ENCODE peak calls at places on chromosome 5, in nine cellular contexts. B is neural crest cell, G is heart right ventricle, I is AG04449, Q is cardiac fibroblast, J is glutamatergic neuron, R is right lobe of liver, M is neural progenitor cell, W is GM13977. T is an unnamed sample.

GRCh38 chr5:171953860-171954701 is 52.4 kb downstream of the FBXW11 start:
- DNase-seq in B (no peak), G (no peak), I (peak; percentile 38), Q (peak; percentile 35), J (no peak), R (no peak), M (no peak), W (no peak), T (no peak)

GRCh38 chr5:128062172-128062746 is 21.3 kb upstream of the SLC12A2 start:
- DNase-seq in B (no peak), G (no peak), I (peak; percentile 53), Q (peak; percentile 38), J (no peak), R (no peak), M (no peak), W (no peak), T (peak; percentile 65)

GRCh38 chr5:78958672-78959410 is 26.3 kb downstream of the ARSB start:
- DNase-seq in B (no peak), G (no peak), I (no peak), Q (no peak), J (no peak), R (no peak), M (peak; percentile 9), W (no peak), T (no peak)

GRCh38 chr5:169647566-169647965 is 10.5 kb downstream of the DOCK2 start:
- DNase-seq in B (no peak), G (no peak), I (no peak), Q (no peak), J (no peak), R (no peak), M (no peak), W (no peak), T (no peak)

GRCh38 chr5:56625577-56625976 is 189.8 kb upstream of the MAP3K1 start:
- DNase-seq in B (no peak), G (no peak), I (peak; percentile 98), Q (peak; percentile 93), J (no peak), R (no peak), M (no peak), W (no peak), T (peak; percentile 37)

GRCh38 chr5:124806026-124806856 is 59.8 kb upstream of the ZNF608 start:
- DNase-seq in B (peak; percentile 45), G (peak; percentile 84), I (peak; percentile 24), Q (peak; percentile 90), J (peak; percentile 48), R (peak; percentile 83), M (peak; percentile 64), W (no peak), T (no peak)

GRCh38 chr5:1514027-1514818 is 9.5 kb downstream of the LPCAT1 start:
- DNase-seq in B (no peak), G (no peak), I (no peak), Q (no peak), J (peak; percentile 21), R (peak; percentile 19), M (peak; percentile 7), W (no peak), T (no peak)

GRCh38 chr5:91225848-91226686 is 157.1 kb downstream of the ARRDC3 start:
- DNase-seq in B (no peak), G (no peak), I (no peak), Q (no peak), J (no peak), R (peak; percentile 47), M (peak; percentile 61), W (peak; percentile 32), T (no peak)

GRCh38 chr5:9380108-9380507 is 165.8 kb downstream of the SEMA5A start:
- DNase-seq in B (no peak), G (no peak), I (no peak), Q (no peak), J (no peak), R (no peak), M (no peak), W (no peak), T (no peak)

GRCh38 chr5:174096619-174097018 is 51.1 kb downstream of the NSG2 start:
- DNase-seq in B (no peak), G (no peak), I (no peak), Q (no peak), J (no peak), R (no peak), M (no peak), W (no peak), T (no peak)

GRCh38 chr5:163497315-163497714 is 8.1 kb upstream of the MAT2B start:
- DNase-seq in B (no peak), G (no peak), I (no peak), Q (no peak), J (no peak), R (no peak), M (no peak), W (no peak), T (no peak)

GRCh38 chr5:126003309-126003708 is 419.9 kb upstream of the GRAMD2B start:
- DNase-seq in B (no peak), G (peak; percentile 20), I (peak; percentile 65), Q (peak; percentile 95), J (no peak), R (no peak), M (peak; percentile 3), W (no peak), T (peak; percentile 54)

DNA sequence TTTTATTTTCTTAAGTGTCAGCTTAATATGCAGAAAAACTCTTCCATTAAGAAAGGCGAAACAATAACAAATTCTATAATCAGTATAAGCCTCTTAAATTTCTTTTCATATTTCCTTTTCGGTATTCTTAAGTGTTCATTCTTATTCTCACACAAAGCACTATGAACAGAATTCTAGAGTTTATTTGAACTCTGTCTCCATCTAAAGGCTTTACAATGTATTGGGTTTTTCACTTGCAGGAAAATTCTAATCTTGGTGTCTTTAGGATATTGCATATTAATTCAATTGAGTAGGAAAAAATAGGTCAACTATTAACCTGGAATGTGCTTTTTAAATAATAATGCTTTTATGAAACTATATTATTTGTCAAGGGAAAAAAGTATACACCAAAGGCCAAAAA is 166.6 kb downstream of the SLF1 start:
- DNase-seq in B (no peak), G (no peak), I (no peak), Q (no peak), J (no peak), R (no peak), M (no peak), W (no peak), T (no peak)
- TF ChIP-seq CTCF in B (peak; percentile 47), G (no peak), I (no peak), Q (no peak), J (no peak), R (no peak), M (peak; percentile 30), W (peak; percentile 29), T (peak; percentile 26)

GRCh38 chr5:146205499-146206202 is 2.2 kb downstream of the RBM27 start:
- DNase-seq in B (no peak), G (no peak), I (no peak), Q (no peak), J (no peak), R (no peak), M (no peak), W (peak; percentile 18), T (no peak)

GRCh38 chr5:146206257-146206656 is 2.9 kb downstream of the RBM27 start:
- DNase-seq in B (no peak), G (no peak), I (no peak), Q (no peak), J (no peak), R (no peak), M (no peak), W (no peak), T (no peak)

GRCh38 chr5:146213210-146213838 is 9.9 kb downstream of the RBM27 start:
- DNase-seq in B (no peak), G (no peak), I (no peak), Q (peak; percentile 26), J (no peak), R (no peak), M (no peak), W (no peak), T (no peak)

GRCh38 chr5:146203872-146204192 is 427 bp downstream of the RBM27 start:
- DNase-seq in B (no peak), G (no peak), I (no peak), Q (no peak), J (no peak), R (no peak), M (no peak), W (no peak), T (no peak)

GRCh38 chr5:146208916-146209522 is 5.6 kb downstream of the RBM27 start:
- DNase-seq in B (no peak), G (no peak), I (no peak), Q (no peak), J (no peak), R (no peak), M (no peak), W (no peak), T (no peak)
- TF ChIP-seq CTCF in B (peak; percentile 48), G (no peak), I (no peak), Q (peak; percentile 27), J (peak; percentile 36), R (no peak), M (peak; percentile 16), W (peak; percentile 9), T (peak; percentile 4)

DNA sequence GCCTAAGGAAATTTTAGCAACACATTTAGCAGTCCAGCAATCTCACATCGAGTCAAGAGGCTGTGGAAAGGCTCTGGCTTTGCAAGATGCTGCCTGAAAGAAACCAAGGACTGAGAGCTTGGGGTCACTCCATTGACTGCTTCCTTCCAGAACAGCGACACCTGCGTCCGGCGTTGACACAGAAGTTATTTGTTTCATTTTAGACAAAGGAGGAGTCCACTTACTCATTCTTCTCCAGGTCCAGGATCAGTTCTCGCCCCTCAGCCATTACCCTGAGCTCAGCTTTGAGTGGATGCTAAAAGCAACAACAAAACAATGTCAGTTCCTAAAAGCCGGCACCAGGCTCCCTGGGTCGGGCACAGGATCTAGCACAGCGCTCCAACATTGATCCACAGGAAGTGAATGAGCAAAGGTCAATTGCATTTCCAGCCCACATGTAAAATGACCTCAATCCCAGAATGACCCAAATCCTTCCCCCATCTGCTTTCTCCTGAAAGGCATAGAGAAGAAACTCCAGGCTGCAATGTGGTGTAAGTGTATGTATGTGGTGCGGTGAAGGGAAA is 11.3 kb downstream of the ADAM19 start:
- DNase-seq in B (peak; percentile 28), G (peak; percentile 67), I (no peak), Q (no peak), J (no peak), R (peak; percentile 60), M (no peak), W (no peak), T (no peak)
- TF ChIP-seq CTCF in B (no peak), G (peak; percentile 48), I (no peak), Q (no peak), J (no peak), R (peak; percentile 41), M (no peak), W (peak; percentile 44), T (no peak)

DNA sequence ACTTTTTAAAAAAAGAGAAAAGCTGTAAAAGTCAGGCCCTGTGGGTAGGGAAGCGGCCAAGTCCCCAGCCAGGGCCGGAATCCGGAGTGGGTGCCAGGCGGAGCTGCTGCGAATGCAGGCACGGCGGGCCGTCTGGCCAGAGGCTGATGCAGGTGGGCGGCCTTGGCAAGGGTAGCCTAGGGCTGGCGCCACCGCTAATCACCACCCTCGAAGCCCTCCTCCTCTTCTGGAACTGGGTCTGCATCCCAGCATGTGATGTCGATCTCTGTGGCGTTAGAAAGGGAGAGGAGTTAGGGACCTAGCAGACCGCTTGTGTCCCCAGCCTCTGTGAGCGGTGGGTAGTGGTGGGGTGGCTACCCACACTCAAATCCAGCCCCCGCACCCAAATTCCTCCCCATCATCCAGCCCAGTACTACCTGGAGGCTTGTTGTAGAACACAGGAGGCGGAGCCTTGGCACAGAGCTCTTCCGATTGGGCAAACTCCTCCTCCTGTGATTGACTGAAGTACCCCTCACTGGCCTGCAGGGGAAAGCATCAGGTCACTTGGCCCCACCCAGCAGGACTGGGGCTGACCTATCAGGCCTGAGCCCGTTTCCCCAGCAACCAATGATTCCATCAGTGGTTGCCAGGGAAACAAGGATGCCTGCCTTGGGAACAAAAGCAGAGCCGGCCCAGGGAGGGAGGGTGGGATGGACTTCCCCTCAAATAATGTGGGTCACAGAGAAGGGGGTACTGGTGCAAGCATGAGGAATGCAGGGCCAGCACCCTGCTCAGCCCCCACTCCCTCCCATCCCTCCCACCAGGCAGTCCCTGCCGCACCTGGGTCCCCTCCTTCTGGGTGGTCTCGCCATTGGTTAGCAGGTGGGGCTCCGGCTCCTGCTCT is 10.9 kb downstream of the PRR7 start:
- DNase-seq in B (peak; percentile 81), G (peak; percentile 82), I (peak; percentile 71), Q (peak; percentile 98), J (peak; percentile 87), R (peak; percentile 81), M (peak; percentile 99), W (peak; percentile 95), T (peak; percentile 81)
- TF ChIP-seq CTCF in B (peak; percentile 64), G (peak; percentile 53), I (peak; percentile 72), Q (peak; percentile 77), J (peak; percentile 80), R (peak; percentile 55), M (peak; percentile 59), W (peak; percentile 38), T (peak; percentile 66)